ENCODE peak calls at places on chromosomes 2 and 18, in five cellular contexts. Q is A549, X is uterus, A is hepatocyte, L is heart right ventricle. C is an unnamed sample.

GRCh38 chr18:3012306-3012919 is 531 bp downstream of the LPIN2 start:
- DNase-seq in Q (peak), X (peak), A (peak), L (peak), C (no peak)

GRCh38 chr2:9333591-9334171 is 89.6 kb downstream of the ITGB1BP1 start:
- DNase-seq in L (peak), A (peak), X (peak), Q (peak), C (peak)

GRCh38 chr18:23036611-23037259 is 98.5 kb upstream of the CABLES1 start:
- DNase-seq in L (no peak), X (no peak), A (no peak), Q (no peak), C (no peak)

GRCh38 chr2:85754313-85755095 is 713 bp downstream of the ATOH8 start:
- DNase-seq in X (peak), L (peak), A (peak), Q (peak), C (peak)

GRCh38 chr2:61178603-61179545 is 16.9 kb downstream of the C2orf74 start:
- DNase-seq in X (peak), A (no peak), Q (no peak), L (no peak), C (no peak)

GRCh38 chr2:103196834-103197233 is 435.0 kb downstream of the TMEM182 start:
- DNase-seq in Q (no peak), A (no peak), X (no peak), L (no peak), C (no peak)

GRCh38 chr2:164764474-164764873 is 77.1 kb downstream of the COBLL1 start:
- DNase-seq in L (no peak), A (no peak), X (no peak), Q (no peak), C (no peak)

GRCh38 chr2:216210711-216211131 is 101.6 kb downstream of the XRCC5 start:
- DNase-seq in L (no peak), X (no peak), A (no peak), Q (no peak), C (no peak)

GRCh38 chr2:204019572-204020501 is 83.3 kb downstream of the ICOS start:
- DNase-seq in L (no peak), Q (peak), X (no peak), A (no peak), C (peak)

GRCh38 chr18:7821784-7822183 is 254.7 kb downstream of the PTPRM start:
- DNase-seq in A (no peak), X (no peak), L (no peak), Q (no peak), C (no peak)

GRCh38 chr2:189821953-189822748 is 37.9 kb downstream of the PMS1 start:
- DNase-seq in X (no peak), A (peak), L (no peak), Q (peak), C (no peak)

GRCh38 chr2:242020196-242021004 is 150.9 kb downstream of the RTP5 start:
- DNase-seq in L (peak), Q (peak), A (peak), X (peak), C (peak)

GRCh38 chr2:1721706-1722483 is 22.4 kb downstream of the PXDN start:
- DNase-seq in Q (no peak), X (no peak), A (no peak), L (no peak), C (no peak)

GRCh38 chr18:23871410-23871809 is 143.1 kb upstream of the TTC39C start:
- DNase-seq in A (peak), Q (peak), X (no peak), L (peak), C (peak)

GRCh38 chr2:151945186-151945585 is 117.0 kb upstream of the ARL5A start:
- DNase-seq in L (no peak), X (no peak), Q (no peak), A (no peak), C (no peak)

GRCh38 chr2:72118386-72118785 is 29.3 kb downstream of the CYP26B1 start:
- DNase-seq in L (no peak), X (no peak), Q (no peak), A (no peak), C (no peak)

GRCh38 chr18:48762836-48763713 is 187.7 kb downstream of the SMAD7 start:
- DNase-seq in X (no peak), A (no peak), Q (no peak), L (no peak), C (no peak)

GRCh38 chr2:234550056-234550455 is 53.2 kb upstream of the ARL4C start:
- DNase-seq in A (no peak), L (no peak), Q (no peak), X (no peak), C (no peak)

GRCh38 chr2:109331081-109331480 is 202.1 kb downstream of the SH3RF3 start:
- DNase-seq in X (peak), L (no peak), Q (no peak), A (no peak), C (no peak)

GRCh38 chr18:76657428-76657827 is 162.4 kb upstream of the ZNF516 start:
- DNase-seq in X (no peak), Q (no peak), A (peak), L (no peak), C (no peak)

GRCh38 chr2:200479617-200480292 is 30.1 kb downstream of the KCTD18 start:
- DNase-seq in L (no peak), A (no peak), Q (peak), X (no peak), C (no peak)

GRCh38 chr2:67272195-67272594 is 124.9 kb upstream of the ETAA1 start:
- DNase-seq in L (no peak), X (no peak), A (no peak), Q (no peak), C (no peak)

GRCh38 chr2:224572338-224572737 is 12.8 kb downstream of the CUL3 start:
- DNase-seq in A (no peak), X (no peak), Q (no peak), L (no peak), C (no peak)

GRCh38 chr2:100752628-100753333 is 67.2 kb upstream of the NPAS2 start:
- DNase-seq in X (no peak), L (no peak), A (peak), Q (peak), C (no peak)

GRCh38 chr18:26304511-26304910 is 78.3 kb downstream of the TAF4B start:
- DNase-seq in A (no peak), L (no peak), Q (no peak), X (no peak), C (no peak)

GRCh38 chr18:29406996-29407395 is 1230.1 kb upstream of the CDH2 start:
- DNase-seq in L (no peak), A (no peak), X (no peak), Q (no peak), C (no peak)

GRCh38 chr2:70714141-70714905 is 53.7 kb downstream of the ADD2 start:
- DNase-seq in Q (no peak), A (no peak), L (no peak), X (no peak), C (no peak)

GRCh38 chr2:128396500-128396891 is 77.8 kb upstream of the HS6ST1 start:
- DNase-seq in Q (no peak), A (peak), X (no peak), L (no peak), C (no peak)

GRCh38 chr18:78561757-78562445 is 417.7 kb upstream of the SALL3 start:
- DNase-seq in L (no peak), X (no peak), A (no peak), Q (no peak), C (no peak)

GRCh38 chr2:236769981-236770671 is 200.5 kb downstream of the ACKR3 start:
- DNase-seq in X (no peak), Q (peak), A (peak), L (no peak), C (no peak)

GRCh38 chr2:102620367-102620766 is 1.0 kb downstream of the SLC9A2 start:
- DNase-seq in Q (peak), X (no peak), L (no peak), A (peak), C (peak)

GRCh38 chr2:72176281-72176680 is 28.6 kb upstream of the CYP26B1 start:
- DNase-seq in X (no peak), L (no peak), Q (no peak), A (no peak), C (no peak)

GRCh38 chr2:100252811-100253698 is 69.2 kb downstream of the LONRF2 start:
- DNase-seq in L (no peak), A (no peak), X (no peak), Q (no peak), C (no peak)

GRCh38 chr18:9719421-9719981 is 11.4 kb downstream of the RAB31 start:
- DNase-seq in L (no peak), X (peak), Q (peak), A (no peak), C (no peak)

GRCh38 chr2:105665480-105665879 is 79.2 kb upstream of the NCK2 start:
- DNase-seq in L (no peak), X (no peak), Q (no peak), A (no peak), C (no peak)

GRCh38 chr2:64311191-64311910 is 142.6 kb upstream of the LGALSL start:
- DNase-seq in X (no peak), A (no peak), L (no peak), Q (no peak), C (no peak)

GRCh38 chr18:39571511-39571910 is 2005.9 kb upstream of the CELF4 start:
- DNase-seq in X (no peak), L (no peak), Q (peak), A (peak), C (peak)

GRCh38 chr2:207734264-207734635 is 22.8 kb downstream of the CCNYL1 start:
- DNase-seq in Q (peak), L (no peak), A (peak), X (no peak), C (no peak)
- TF ChIP-seq CTCF in Q (peak), L (peak), A (peak), X (no peak), C (no peak)

DNA sequence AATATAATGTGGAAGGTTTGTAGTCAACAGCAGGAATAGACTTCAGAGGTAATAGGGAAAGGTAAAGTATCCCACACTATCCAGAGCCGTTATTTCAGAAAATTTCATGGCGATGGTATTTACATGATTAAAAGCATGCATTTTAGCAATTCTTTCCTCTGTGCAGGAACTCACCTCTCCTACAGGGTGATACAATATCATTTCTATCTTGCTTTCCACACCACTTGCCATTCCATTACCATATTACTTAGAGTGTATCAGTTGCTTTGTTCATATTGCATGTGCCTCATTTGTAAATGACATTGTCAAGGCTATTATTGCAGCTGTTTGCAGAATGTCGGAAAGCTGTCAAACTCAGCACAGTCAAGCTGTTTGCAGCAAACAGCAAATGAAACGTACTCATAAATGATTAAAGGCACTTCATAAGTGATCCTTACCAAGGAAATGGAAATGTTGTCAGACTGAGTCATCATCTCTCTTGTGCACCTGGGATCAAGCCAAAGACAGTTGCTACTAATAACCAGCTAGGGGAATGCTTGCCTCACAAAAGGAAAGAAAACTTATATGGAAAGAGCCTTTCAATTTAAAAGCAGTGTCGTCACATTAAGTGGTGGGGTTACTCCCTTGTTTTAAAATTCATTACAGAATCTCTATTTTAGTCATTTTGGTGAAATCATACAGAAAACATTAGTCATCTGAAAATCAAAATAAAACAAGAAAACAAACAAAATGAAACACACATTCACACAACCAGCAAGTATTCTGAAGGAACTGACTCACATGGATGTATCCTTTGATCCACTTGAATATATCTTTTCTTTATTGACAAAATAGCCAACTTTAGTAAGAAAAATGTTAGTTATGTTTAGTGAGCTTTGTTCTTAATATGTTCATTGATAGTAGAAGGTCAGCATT is 1064.1 kb upstream of the CNTNAP5 start:
- DNase-seq in L (peak), X (no peak), Q (peak), A (peak), C (no peak)
- TF ChIP-seq CTCF in L (no peak), X (no peak), Q (no peak), A (peak), C (no peak)

DNA sequence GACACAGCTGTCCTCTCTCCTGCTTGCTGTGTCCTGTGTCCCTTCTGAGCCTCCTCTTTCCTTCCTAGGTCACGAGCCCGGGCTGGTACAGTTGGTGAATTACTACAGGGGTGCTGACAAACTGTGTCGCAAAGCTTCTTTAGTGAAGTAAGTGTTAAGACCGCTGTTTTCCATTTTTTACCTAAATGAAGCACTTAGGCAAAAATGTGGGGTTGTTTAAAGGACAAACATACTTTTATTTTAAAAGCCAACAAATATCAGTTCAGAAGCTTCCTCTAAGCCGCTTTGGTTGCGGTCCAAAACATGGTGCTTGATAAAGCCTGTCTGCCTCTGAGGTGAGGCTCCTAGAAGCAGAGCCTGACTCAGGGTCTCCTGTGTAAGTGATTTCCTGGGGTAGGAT is 3.9 kb downstream of the TTL start:
- DNase-seq in X (no peak), Q (no peak), L (no peak), A (no peak), C (no peak)
- TF ChIP-seq CTCF in X (no peak), Q (no peak), L (no peak), A (no peak), C (no peak)

DNA sequence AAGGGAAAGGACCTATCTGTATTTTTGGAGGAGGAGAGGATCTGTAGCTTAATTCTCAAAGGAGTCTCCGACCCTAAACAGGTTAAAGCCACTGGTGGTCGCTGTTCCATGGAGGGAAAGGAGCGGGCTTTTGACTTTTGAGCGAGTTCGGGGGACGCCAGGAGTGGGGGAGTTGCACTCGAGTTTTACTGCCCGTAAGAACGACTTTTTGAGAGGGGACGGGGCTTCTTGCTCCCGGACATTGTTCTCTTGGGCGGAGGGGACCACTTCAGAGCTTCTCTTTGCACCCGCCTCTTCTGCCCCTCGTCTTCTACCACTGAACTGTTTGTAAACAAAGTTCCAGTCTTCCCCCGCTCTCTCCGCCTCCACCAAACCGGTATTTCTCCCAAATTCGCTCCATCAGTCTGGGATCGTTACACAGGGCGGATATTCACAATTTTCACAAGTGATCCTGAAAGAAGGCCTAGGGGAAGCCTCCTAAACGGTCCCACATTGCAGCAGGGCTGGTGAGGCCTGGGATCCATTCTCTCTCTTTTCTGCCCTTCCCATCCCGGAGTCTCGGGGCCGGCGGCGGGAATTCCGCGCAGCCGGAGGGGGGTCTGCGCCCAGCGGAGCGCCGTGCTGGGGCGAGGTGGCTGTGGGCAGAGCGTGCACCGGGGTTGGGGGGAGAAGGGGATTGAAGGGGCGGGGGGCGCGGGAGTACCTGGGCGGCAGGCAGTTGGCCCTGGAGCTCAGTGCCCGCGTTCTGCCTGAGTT is 6.6 kb downstream of the DLX2 start:
- DNase-seq in L (no peak), A (no peak), Q (no peak), X (no peak), C (no peak)
- TF ChIP-seq CTCF in L (no peak), A (peak), Q (no peak), X (no peak), C (no peak)